ENCODE peak calls at places on chromosome 20, in four cellular contexts. R is EH, N is cerebellar nuclear complex, U is NCI-H2227 treated with DMSO at 0.1 percent for 48 hours. D is an unnamed sample.

GRCh38 chr20:5195655-5196054 is 68.8 kb downstream of the CDS2 start:
- DNase-seq in U (no peak), R (peak; percentile 55), N (no peak), D (peak; percentile 50)

GRCh38 chr20:62588458-62589149 is 53.7 kb upstream of the SLCO4A1 start:
- DNase-seq in N (no peak), U (no peak), R (peak; percentile 24), D (peak; percentile 91)

GRCh38 chr20:48489656-48490055 is 338.1 kb downstream of the PREX1 start:
- DNase-seq in U (no peak), R (no peak), N (peak; percentile 88), D (no peak)

GRCh38 chr20:11676618-11677289 is 240.9 kb upstream of the BTBD3 start:
- DNase-seq in R (peak; percentile 59), U (no peak), N (no peak), D (peak; percentile 8)

GRCh38 chr20:5696011-5696559 is 54.1 kb upstream of the SHLD1 start:
- DNase-seq in U (no peak), N (no peak), R (peak; percentile 79), D (peak; percentile 71)

GRCh38 chr20:38617011-38617829 is 15.6 kb downstream of the ARHGAP40 start:
- DNase-seq in U (no peak), N (no peak), R (peak; percentile 53), D (peak; percentile 35)

GRCh38 chr20:33163856-33164762 is 3.9 kb upstream of the BPIFA2 start:
- DNase-seq in U (no peak), R (no peak), N (no peak), D (no peak)

GRCh38 chr20:58942549-58942948 is 38.5 kb upstream of the NELFCD start:
- DNase-seq in N (no peak), R (no peak), U (no peak), D (no peak)

GRCh38 chr20:6636209-6637159 is 131.0 kb upstream of the BMP2 start:
- DNase-seq in U (no peak), N (no peak), R (peak; percentile 73), D (peak; percentile 72)

GRCh38 chr20:3383878-3384495 is 23.5 kb downstream of the DNAAF9 start:
- DNase-seq in R (no peak), U (no peak), N (no peak), D (no peak)

GRCh38 chr20:63696628-63697356 is at the start of gene TNFRSF6B:
- DNase-seq in U (no peak), N (no peak), R (no peak), D (no peak)

GRCh38 chr20:44409132-44409600 is 53.7 kb downstream of the HNF4A start:
- DNase-seq in R (peak; percentile 80), N (no peak), U (no peak), D (peak; percentile 66)

GRCh38 chr20:37284691-37285124 is 4.7 kb upstream of the MANBAL start:
- DNase-seq in U (no peak), R (no peak), N (no peak), D (no peak)

GRCh38 chr20:48205786-48206185 is 420.5 kb upstream of the SULF2 start:
- DNase-seq in N (no peak), R (no peak), U (no peak), D (no peak)

GRCh38 chr20:51811040-51811351 is 8.7 kb upstream of the SALL4 start:
- DNase-seq in R (peak; percentile 9), U (no peak), N (no peak), D (no peak)

D was measured in RPMI7951.